ENCODE peak calls at places on chromosomes 2 and 18, in six cellular contexts. K is cardiac fibroblast; A is effector memory CD8-positive, alpha-beta T cell; R is activated CD4-positive, CD25-positive, alpha-beta regulatory T cell; I is HS-5; Q is amniotic stem cell. W is an unnamed sample.

GRCh38 chr2:241321911-241322310 is 6.2 kb downstream of the SEPTIN2 start:
- DNase-seq in Q (no peak), I (no peak), K (no peak), R (no peak), A (no peak), W (no peak)

GRCh38 chr2:237539681-237540080 is 26.7 kb upstream of the PRLH start:
- DNase-seq in K (no peak), R (no peak), Q (no peak), I (no peak), A (no peak), W (no peak)

GRCh38 chr2:200749631-200750322 is 61.9 kb upstream of the BZW1 start:
- DNase-seq in R (no peak), A (no peak), K (no peak), Q (no peak), I (no peak), W (no peak)

GRCh38 chr18:27226556-27227075 is 41.5 kb upstream of the CHST9 start:
- DNase-seq in I (no peak), Q (no peak), K (no peak), A (no peak), R (no peak), W (no peak)

GRCh38 chr18:29172151-29173015 is 995.5 kb upstream of the CDH2 start:
- DNase-seq in K (peak), Q (no peak), R (no peak), A (no peak), I (no peak), W (no peak)

GRCh38 chr2:191427031-191427430 is 181.8 kb downstream of the MYO1B start:
- DNase-seq in I (no peak), R (no peak), Q (no peak), A (no peak), K (no peak), W (no peak)

GRCh38 chr18:73975266-73975665 is 172.4 kb downstream of the FBXO15 start:
- DNase-seq in R (no peak), A (no peak), Q (no peak), K (no peak), I (no peak), W (no peak)

GRCh38 chr2:223460774-223461211 is 141.4 kb downstream of the SCG2 start:
- DNase-seq in K (peak), A (no peak), Q (no peak), R (no peak), I (peak), W (peak)

GRCh38 chr18:24413148-24413547 is 13.3 kb upstream of the IMPACT start:
- DNase-seq in I (no peak), K (no peak), Q (no peak), R (no peak), A (no peak), W (no peak)

GRCh38 chr2:47165001-47165555 is 10.0 kb upstream of the STPG4 start:
- DNase-seq in R (no peak), Q (no peak), K (no peak), A (no peak), I (no peak), W (no peak)

GRCh38 chr2:41785623-41786022 is 262.2 kb upstream of the PKDCC start:
- DNase-seq in Q (no peak), I (no peak), K (no peak), A (no peak), R (no peak), W (no peak)

GRCh38 chr2:69132960-69133590 is 120.1 kb downstream of the ANTXR1 start:
- DNase-seq in I (no peak), Q (no peak), A (no peak), R (no peak), K (no peak), W (no peak)

GRCh38 chr2:165573534-165574461 is 104.3 kb downstream of the CSRNP3 start:
- DNase-seq in R (no peak), K (peak), Q (no peak), A (no peak), I (no peak), W (peak)

GRCh38 chr2:156536534-156536933 is 100.4 kb downstream of the GPD2 start:
- DNase-seq in R (no peak), Q (no peak), A (no peak), I (no peak), K (no peak), W (no peak)

GRCh38 chr2:128413014-128413717 is 94.5 kb upstream of the HS6ST1 start:
- DNase-seq in K (no peak), A (no peak), R (no peak), I (no peak), Q (no peak), W (no peak)

GRCh38 chr2:65595641-65596040 is 163.2 kb upstream of the SPRED2 start:
- DNase-seq in R (no peak), Q (no peak), K (peak), I (peak), A (no peak), W (no peak)

GRCh38 chr2:121236650-121237049 is 48.4 kb downstream of the TFCP2L1 start:
- DNase-seq in I (no peak), Q (no peak), A (no peak), R (no peak), K (no peak), W (no peak)

GRCh38 chr2:236633219-236633570 is 63.6 kb downstream of the ACKR3 start:
- DNase-seq in K (no peak), R (no peak), A (no peak), Q (no peak), I (no peak), W (no peak)

GRCh38 chr2:171124512-171124911 is 36.2 kb downstream of the TLK1 start:
- DNase-seq in R (no peak), A (no peak), I (no peak), K (no peak), Q (no peak), W (peak)

GRCh38 chr18:56984731-56985130 is 162.2 kb upstream of the BOD1L2 start:
- DNase-seq in R (no peak), I (no peak), A (no peak), K (no peak), Q (no peak), W (no peak)

GRCh38 chr18:35934891-35935290 is 37.6 kb upstream of the RMP24 start:
- DNase-seq in Q (no peak), A (no peak), R (no peak), K (no peak), I (no peak), W (no peak)

GRCh38 chr2:49371302-49371701 is 217.0 kb upstream of the FSHR start:
- DNase-seq in A (no peak), R (no peak), Q (no peak), I (no peak), K (no peak), W (no peak)

GRCh38 chr2:216691210-216691741 is 4.1 kb downstream of the IGFBP5 start:
- DNase-seq in A (no peak), Q (peak), K (peak), I (no peak), R (no peak), W (peak)

GRCh38 chr2:221831051-221831450 is 258.9 kb upstream of the EPHA4 start:
- DNase-seq in I (no peak), A (no peak), K (no peak), Q (no peak), R (no peak), W (no peak)

GRCh38 chr2:172305066-172305465 is 122.3 kb upstream of the ITGA6 start:
- DNase-seq in I (no peak), R (no peak), A (no peak), K (no peak), Q (no peak), W (no peak)

GRCh38 chr2:25951071-25951547 is 31.2 kb downstream of the KIF3C start:
- DNase-seq in K (peak), I (peak), R (peak), A (peak), Q (peak), W (peak)

GRCh38 chr2:223235986-223236385 is 184.0 kb downstream of the KCNE4 start:
- DNase-seq in I (no peak), A (no peak), R (no peak), K (peak), Q (no peak), W (peak)

GRCh38 chr2:118943286-118943685 is 1.3 kb downstream of the MARCO start:
- DNase-seq in A (no peak), R (no peak), K (no peak), I (no peak), Q (no peak), W (no peak)

W was measured in A673.